ENCODE peak calls at places on chromosomes 6 and 20, in four cellular contexts. One of them, this sample, is unnamed. For H3K9me3, the result is how much of the 10 kb centered on the place peaks cover.

GRCh38 chr6:33911488-33911887 is 107.7 kb upstream of the MLN start:
- DNase-seq in stomach: no peak
- DNase-seq in astrocyte: no peak
- DNase-seq in tibial artery: no peak
- DNase-seq in this sample: no peak

GRCh38 chr6:89139509-89140346 is 6.1 kb upstream of the PM20D2 start:
- DNase-seq in tibial artery: no peak
- DNase-seq in stomach: no peak
- DNase-seq in astrocyte: no peak
- DNase-seq in this sample: no peak

GRCh38 chr6:168713839-168714238 is 272.9 kb downstream of the SMOC2 start:
- DNase-seq in astrocyte: no peak
- DNase-seq in stomach: peak
- DNase-seq in tibial artery: no peak
- DNase-seq in this sample: no peak

GRCh38 chr20:49405062-49405683 is 77.3 kb downstream of the KCNB1 start:
- DNase-seq in tibial artery: no peak
- DNase-seq in stomach: no peak
- DNase-seq in astrocyte: no peak
- DNase-seq in this sample: no peak

GRCh38 chr6:10719386-10720228 is 3.3 kb upstream of the TMEM14C start:
- DNase-seq in astrocyte: no peak
- DNase-seq in tibial artery: no peak
- DNase-seq in stomach: no peak
- DNase-seq in this sample: peak

GRCh38 chr20:46802696-46803445 is 91.8 kb upstream of the EYA2 start:
- DNase-seq in astrocyte: no peak
- DNase-seq in tibial artery: no peak
- DNase-seq in stomach: no peak
- DNase-seq in this sample: no peak

GRCh38 chr20:50668326-50668725 is 23.0 kb downstream of the RIPOR3 start:
- DNase-seq in tibial artery: no peak
- DNase-seq in stomach: no peak
- DNase-seq in astrocyte: no peak
- DNase-seq in this sample: no peak

GRCh38 chr6:135871878-135872277 is 20.4 kb downstream of the PDE7B start:
- DNase-seq in tibial artery: no peak
- DNase-seq in stomach: no peak
- DNase-seq in astrocyte: peak
- DNase-seq in this sample: no peak

GRCh38 chr6:119351005-119351394 is 1.4 kb upstream of the MAN1A1 start:
- DNase-seq in astrocyte: peak
- DNase-seq in stomach: no peak
- DNase-seq in tibial artery: no peak
- DNase-seq in this sample: peak

GRCh38 chr20:4545526-4545925 is 176.2 kb upstream of the PRND start:
- DNase-seq in astrocyte: peak
- DNase-seq in tibial artery: no peak
- DNase-seq in stomach: no peak
- DNase-seq in this sample: no peak

GRCh38 chr6:36590237-36590636 is 3.9 kb upstream of the SRSF3 start:
- DNase-seq in astrocyte: peak
- DNase-seq in stomach: no peak
- DNase-seq in tibial artery: peak
- DNase-seq in this sample: no peak
- H3K9me3 ChIP-seq in astrocyte: under half
- H3K9me3 ChIP-seq in stomach: under half
- H3K9me3 ChIP-seq in tibial artery: under half
- H3K9me3 ChIP-seq in this sample: under half

GRCh38 chr20:32053648-32054047 is 1.6 kb downstream of the HCK start:
- DNase-seq in tibial artery: no peak
- DNase-seq in astrocyte: no peak
- DNase-seq in stomach: no peak
- DNase-seq in this sample: no peak

GRCh38 chr20:32052792-32053362 is 835 bp downstream of the HCK start:
- DNase-seq in tibial artery: peak
- DNase-seq in stomach: peak
- DNase-seq in astrocyte: no peak
- DNase-seq in this sample: no peak

GRCh38 chr20:32051720-32052089 is 337 bp upstream of the HCK start:
- DNase-seq in tibial artery: no peak
- DNase-seq in stomach: no peak
- DNase-seq in astrocyte: no peak
- DNase-seq in this sample: no peak

GRCh38 chr20:32050851-32051556 is 1.0 kb upstream of the HCK start:
- DNase-seq in tibial artery: peak
- DNase-seq in astrocyte: no peak
- DNase-seq in stomach: no peak
- DNase-seq in this sample: no peak

DNA sequence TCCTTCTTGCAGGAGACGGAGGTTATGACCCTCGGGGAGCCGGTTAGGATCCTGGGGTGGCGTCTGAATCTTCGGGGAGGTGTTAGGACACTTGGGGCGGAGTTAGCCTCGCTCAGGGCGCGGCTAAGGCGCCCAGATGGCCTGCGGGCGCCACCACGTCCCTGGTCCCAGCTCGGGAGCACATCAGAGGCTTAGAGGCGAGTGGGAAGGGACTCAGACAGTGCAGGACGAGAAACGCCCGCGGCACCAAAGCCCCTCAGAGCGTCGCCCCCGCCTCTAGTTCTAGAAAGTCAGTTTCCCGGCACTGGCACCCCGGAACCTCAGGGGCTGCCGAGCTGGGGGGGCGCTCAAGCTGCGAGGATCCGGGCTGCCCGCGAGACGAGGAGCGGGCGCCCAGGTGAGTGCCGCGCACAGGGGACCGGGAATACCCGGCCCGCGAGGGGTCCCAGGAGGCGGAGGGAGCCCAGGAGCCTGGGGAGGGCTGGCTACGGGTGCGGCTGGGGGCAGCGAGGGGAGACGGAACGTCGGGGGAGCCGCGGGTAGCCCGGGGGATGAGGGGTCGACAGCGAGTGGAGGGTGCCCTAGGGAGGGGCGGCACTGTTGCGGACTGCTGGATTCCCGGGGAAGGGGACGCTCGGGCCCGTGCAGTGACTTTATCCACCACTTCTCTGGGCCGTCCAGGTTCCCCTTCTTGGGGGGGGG is at the start of gene HCK:
- DNase-seq in tibial artery: no peak
- DNase-seq in stomach: peak
- DNase-seq in astrocyte: no peak
- DNase-seq in this sample: no peak
- H3K4me3 ChIP-seq in tibial artery: peak
- H3K4me3 ChIP-seq in stomach: peak
- H3K4me3 ChIP-seq in astrocyte: no peak
- H3K4me3 ChIP-seq in this sample: no peak

DNA sequence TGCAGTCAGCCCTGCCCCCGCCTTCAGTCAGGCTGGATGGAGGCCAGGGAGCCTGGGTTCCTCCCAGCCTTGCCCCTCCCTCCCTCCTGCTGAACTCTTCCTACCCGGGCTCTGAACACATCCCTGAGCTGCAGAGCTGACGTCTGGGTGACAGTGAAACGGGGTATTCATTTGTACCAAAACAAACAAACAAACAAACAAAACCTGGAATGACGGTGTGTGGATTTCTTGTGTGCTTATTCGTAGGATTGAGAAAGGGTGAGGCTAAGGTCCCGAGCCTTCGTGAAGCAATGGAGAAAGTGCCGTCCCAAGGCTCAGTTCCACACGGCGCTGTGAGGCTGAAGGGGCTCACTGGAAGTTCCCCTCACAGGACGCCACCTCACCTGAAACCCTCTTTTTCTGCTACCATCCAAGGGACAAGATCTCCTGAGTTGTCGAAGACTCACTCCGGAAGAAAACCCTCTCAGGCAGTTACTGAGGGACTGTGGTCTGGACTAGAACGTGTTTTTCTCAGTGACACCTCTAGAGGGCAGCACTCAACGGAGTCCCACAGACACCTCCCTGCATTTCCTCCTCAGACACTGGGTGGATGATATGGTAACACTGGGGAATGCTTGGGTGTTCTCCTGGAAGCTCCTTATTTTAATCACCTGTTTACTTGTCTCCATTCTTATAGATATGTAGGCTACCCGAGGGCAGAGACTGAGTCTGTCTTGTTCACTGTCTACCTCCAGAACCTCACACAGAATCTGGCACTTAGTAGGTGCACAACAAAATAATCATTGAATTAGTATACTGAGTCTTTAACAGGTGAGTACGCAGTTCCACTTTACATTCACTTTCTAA is 27.3 kb downstream of the GSTA3 start:
- DNase-seq in tibial artery: peak
- DNase-seq in stomach: peak
- DNase-seq in astrocyte: peak
- DNase-seq in this sample: peak
- H3K27ac ChIP-seq in tibial artery: peak
- H3K27ac ChIP-seq in stomach: peak
- H3K27ac ChIP-seq in astrocyte: no peak
- H3K27ac ChIP-seq in this sample: no peak

GRCh38 chr20:35720165-35721123 is 21.2 kb downstream of the ROMO1 start:
- DNase-seq in tibial artery: no peak
- DNase-seq in stomach: no peak
- DNase-seq in astrocyte: no peak
- DNase-seq in this sample: no peak
- H3K9me3 ChIP-seq in tibial artery: under half
- H3K9me3 ChIP-seq in stomach: under half
- H3K9me3 ChIP-seq in astrocyte: under half
- H3K9me3 ChIP-seq in this sample: under half

GRCh38 chr20:62474585-62475026 is 1.2 kb downstream of the GATA5 start:
- DNase-seq in stomach: no peak
- DNase-seq in astrocyte: no peak
- DNase-seq in tibial artery: no peak
- DNase-seq in this sample: no peak
- H3K4me3 ChIP-seq in stomach: peak
- H3K4me3 ChIP-seq in astrocyte: no peak
- H3K4me3 ChIP-seq in tibial artery: no peak
- H3K4me3 ChIP-seq in this sample: no peak

DNA sequence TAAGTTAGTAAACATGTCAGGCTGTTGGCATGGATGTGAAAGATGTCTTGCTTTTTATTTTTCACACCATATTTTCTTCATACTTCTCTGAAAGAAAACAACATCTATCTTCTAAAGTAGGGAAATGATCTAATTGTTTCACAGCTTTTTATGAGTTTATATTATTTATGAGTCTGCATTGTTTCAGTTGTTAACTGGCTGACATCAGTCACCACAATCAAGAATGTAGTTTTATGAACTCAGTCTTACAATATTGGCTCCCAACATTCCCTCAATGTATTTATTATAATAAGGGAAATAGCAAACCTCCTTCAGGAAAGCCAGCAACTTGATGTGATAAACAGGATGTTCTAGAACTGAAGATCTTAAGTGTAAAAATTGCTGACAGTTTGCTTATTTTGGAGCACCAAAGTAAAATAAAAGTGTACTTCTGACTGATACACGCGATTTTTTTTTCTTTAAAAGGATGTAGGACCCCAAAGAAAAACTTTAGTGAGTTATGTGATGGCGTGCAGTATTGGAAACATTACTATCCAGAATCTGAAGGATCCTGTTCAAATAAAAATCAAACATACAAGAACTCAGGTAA is 106.0 kb downstream of the ADGRG6 start:
- DNase-seq in astrocyte: no peak
- DNase-seq in stomach: no peak
- DNase-seq in tibial artery: no peak
- DNase-seq in this sample: no peak
- H3K27ac ChIP-seq in astrocyte: no peak
- H3K27ac ChIP-seq in stomach: no peak
- H3K27ac ChIP-seq in tibial artery: no peak
- H3K27ac ChIP-seq in this sample: no peak

This sample was measured in CD4-positive, alpha-beta memory T cell.